ENCODE peak calls at places on chromosomes 11 and 22, in four cellular contexts. W is upper lobe of left lung, R is transverse colon, G is K562. D is an unnamed sample.

GRCh38 chr11:71215372-71215965 is 36.9 kb downstream of the SHANK2 start:
- DNase-seq in G (no peak), W (no peak), R (no peak), D (peak; percentile 41)

GRCh38 chr11:65181569-65182257 is at the start of gene CAPN1:
- DNase-seq in R (peak; percentile 91), W (peak; percentile 83), G (peak; percentile 96), D (peak; percentile 90)

GRCh38 chr11:7905961-7906429 is 25.1 kb downstream of the OR10A6 start:
- DNase-seq in G (no peak), W (peak; percentile 56), R (no peak), D (no peak)

GRCh38 chr11:132901638-132902610 is 630.4 kb downstream of the OPCML start:
- DNase-seq in W (no peak), R (no peak), G (no peak), D (no peak)

GRCh38 chr11:62352355-62353336 is 15.4 kb downstream of the ASRGL1 start:
- DNase-seq in R (no peak), G (no peak), W (no peak), D (no peak)

GRCh38 chr11:130371004-130371590 is 56.4 kb upstream of the ZBTB44 start:
- DNase-seq in G (peak; percentile 15), R (no peak), W (no peak), D (no peak)

GRCh38 chr22:16965083-16965482 is 42.9 kb downstream of the GAB4 start:
- DNase-seq in W (no peak), R (no peak), G (no peak), D (no peak)

GRCh38 chr11:64649304-64649703 is 58.3 kb downstream of the SLC22A12 start:
- DNase-seq in G (peak; percentile 70), W (no peak), R (no peak), D (no peak)

GRCh38 chr11:96213500-96213899 is 129.5 kb downstream of the MAML2 start:
- DNase-seq in R (no peak), W (no peak), G (peak; percentile 47), D (no peak)

GRCh38 chr11:110059706-110060430 is 33.3 kb upstream of the ZC3H12C start:
- DNase-seq in R (no peak), W (no peak), G (no peak), D (no peak)

GRCh38 chr11:115284766-115285165 is 219.4 kb downstream of the CADM1 start:
- DNase-seq in W (no peak), R (no peak), G (no peak), D (no peak)

GRCh38 chr11:112724194-112724790 is 236.9 kb upstream of the NCAM1 start:
- DNase-seq in W (no peak), G (no peak), R (no peak), D (no peak)

GRCh38 chr11:86724137-86724536 is 51.7 kb upstream of the ME3 start:
- DNase-seq in R (no peak), W (no peak), G (no peak), D (no peak)

GRCh38 chr11:128630367-128631230 is 43.2 kb upstream of the ETS1 start:
- DNase-seq in W (peak; percentile 87), G (peak; percentile 71), R (peak; percentile 94), D (peak; percentile 94)

GRCh38 chr11:116432301-116432700 is 340.5 kb downstream of the BUD13 start:
- DNase-seq in W (no peak), R (no peak), G (no peak), D (no peak)

GRCh38 chr11:6755303-6755952 is 16.3 kb downstream of the OR2AG2 start:
- DNase-seq in W (no peak), R (peak; percentile 10), G (peak; percentile 56), D (no peak)

GRCh38 chr11:94543695-94544581 is at the start of gene FUT4:
- DNase-seq in G (peak; percentile 84), R (peak; percentile 95), W (peak; percentile 93), D (peak; percentile 93)

GRCh38 chr11:57476883-57477506 is 16.7 kb downstream of the RTN4RL2 start:
- DNase-seq in G (no peak), W (peak; percentile 68), R (peak; percentile 59), D (no peak)

GRCh38 chr11:126501641-126502040 is 146.2 kb downstream of the ST3GAL4 start:
- DNase-seq in W (no peak), R (no peak), G (no peak), D (peak; percentile 36)

GRCh38 chr22:31750365-31751284 is 693 bp upstream of the PRR14L start:
- DNase-seq in W (no peak), R (no peak), G (no peak), D (no peak)

GRCh38 chr11:27462543-27462942 is 10.0 kb downstream of the LGR4 start:
- DNase-seq in R (no peak), G (peak; percentile 30), W (no peak), D (no peak)

GRCh38 chr11:18987454-18988231 is 48.4 kb upstream of the MRGPRX1 start:
- DNase-seq in R (no peak), W (no peak), G (no peak), D (no peak)

GRCh38 chr11:126404367-126404766 is 48.9 kb downstream of the ST3GAL4 start:
- DNase-seq in G (no peak), R (no peak), W (no peak), D (no peak)

GRCh38 chr22:45064313-45065268 is 54.8 kb upstream of the PHF21B start:
- DNase-seq in W (no peak), G (peak; percentile 20), R (no peak), D (no peak)

GRCh38 chr11:75249704-75250103 is 9.1 kb downstream of the TPBGL start:
- DNase-seq in G (no peak), W (peak; percentile 14), R (no peak), D (no peak)

GRCh38 chr11:10441652-10442503 is 13.2 kb upstream of the AMPD3 start:
- DNase-seq in W (no peak), G (no peak), R (no peak), D (no peak)

GRCh38 chr11:2802389-2803185 is 83.0 kb downstream of the CDKN1C start:
- DNase-seq in R (peak; percentile 4), W (peak; percentile 9), G (no peak), D (peak; percentile 42)

GRCh38 chr11:128852327-128853023 is 14.6 kb downstream of the KCNJ1 start:
- DNase-seq in W (peak; percentile 43), G (no peak), R (no peak), D (peak; percentile 21)

GRCh38 chr11:73566422-73566821 is 31.5 kb downstream of the FAM168A start:
- DNase-seq in R (no peak), G (no peak), W (no peak), D (no peak)

GRCh38 chr11:831132-831864 is 1.5 kb upstream of the CD151 start:
- DNase-seq in R (no peak), W (no peak), G (no peak), D (no peak)

GRCh38 chr11:12692238-12693074 is 18.2 kb downstream of the TEAD1 start:
- DNase-seq in R (peak; percentile 92), G (peak; percentile 56), W (peak; percentile 88), D (peak; percentile 97)

GRCh38 chr11:84091212-84091986 is 805.2 kb upstream of the CCDC90B start:
- DNase-seq in G (no peak), W (no peak), R (no peak), D (no peak)

GRCh38 chr11:84089072-84090057 is 803.2 kb upstream of the CCDC90B start:
- DNase-seq in G (no peak), R (no peak), W (no peak), D (no peak)
- TF ChIP-seq EP300 in G (no peak), R (no peak), W (no peak), D (no peak)

DNA sequence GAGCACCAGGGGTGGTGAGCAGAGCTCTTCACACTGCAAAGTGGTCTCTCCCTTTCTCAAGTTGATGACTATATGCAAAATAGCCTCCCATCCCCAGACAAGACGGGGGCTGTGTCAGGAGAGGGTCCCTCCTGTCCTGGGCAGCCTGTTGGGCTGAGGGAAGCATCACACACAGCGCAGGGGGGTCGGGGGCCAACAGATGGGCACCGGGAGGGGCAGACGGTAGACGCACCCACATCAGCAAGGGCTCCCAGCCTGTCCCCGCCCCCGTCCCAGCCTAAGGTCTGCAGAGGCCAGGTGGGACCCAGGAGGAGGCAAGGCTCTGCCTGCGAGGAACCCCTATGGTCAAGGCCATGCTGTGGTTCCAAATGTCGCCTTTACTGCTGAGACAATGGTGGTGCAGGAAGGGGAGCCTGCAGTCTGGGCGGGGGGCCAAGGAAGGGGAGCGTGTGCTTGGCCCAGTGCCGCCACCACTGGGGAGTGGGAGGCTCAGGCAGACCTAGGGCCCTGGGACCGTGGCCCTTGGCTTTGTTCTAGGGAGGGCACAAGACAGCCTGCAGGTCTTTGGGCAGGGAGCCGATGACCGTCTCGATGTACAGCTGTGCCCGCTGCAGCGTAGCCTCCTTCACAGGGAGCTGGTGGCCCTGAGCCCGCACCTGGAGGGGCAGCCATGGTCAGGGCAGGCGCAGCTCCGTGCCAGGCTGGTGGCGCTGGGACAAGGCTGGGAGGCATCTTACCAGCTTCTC is 4.3 kb upstream of the PLXNB2 start:
- DNase-seq in W (no peak), G (no peak), R (no peak), D (peak; percentile 59)
- TF ChIP-seq POLR2AphosphoS5 in W (no peak), G (no peak), R (no peak), D (no peak)

GRCh38 chr11:46700251-46701077 is at the start of the genes ARHGAP1 and ZNF408:
- DNase-seq in G (peak; percentile 95), W (peak; percentile 98), R (peak; percentile 100), D (peak; percentile 99)
- TF ChIP-seq POLR2A in G (peak; percentile 91), W (peak; percentile 89), R (peak; percentile 97), D (peak; percentile 87)

DNA sequence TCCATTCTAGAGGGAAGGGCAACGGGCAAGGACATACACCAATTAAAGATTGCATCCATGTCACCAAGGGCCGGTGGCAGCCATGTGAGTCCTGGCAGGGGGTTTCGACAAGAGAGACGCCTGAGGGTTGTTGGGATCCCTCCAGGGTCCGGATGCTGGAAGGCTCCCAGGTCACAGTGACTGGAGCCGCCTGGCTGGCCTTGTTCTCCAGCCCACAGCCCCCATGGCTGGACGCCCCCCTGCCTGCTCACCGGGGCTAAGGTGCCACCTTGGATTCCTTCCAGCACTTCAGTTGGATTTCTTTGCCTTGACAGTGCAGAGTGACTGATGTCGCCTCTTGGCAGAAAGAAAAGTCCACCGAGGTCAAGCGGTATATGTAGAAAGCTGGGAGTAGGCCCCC is 42.6 kb downstream of the ANO1 start:
- DNase-seq in W (no peak), G (no peak), R (no peak), D (no peak)
- TF ChIP-seq EP300 in W (no peak), G (no peak), R (no peak), D (no peak)

GRCh38 chr11:33706961-33707360 is 6.3 kb upstream of the C11orf91 start:
- DNase-seq in R (no peak), W (no peak), G (no peak), D (no peak)

GRCh38 chr11:33703771-33704170 is 3.1 kb upstream of the C11orf91 start:
- DNase-seq in R (no peak), W (peak; percentile 82), G (no peak), D (no peak)

GRCh38 chr11:33704240-33705002 is 3.8 kb upstream of the C11orf91 start:
- DNase-seq in W (no peak), R (no peak), G (no peak), D (no peak)

GRCh38 chr11:33708970-33709369 is 8.3 kb upstream of the C11orf91 start:
- DNase-seq in W (no peak), G (no peak), R (no peak), D (no peak)

DNA sequence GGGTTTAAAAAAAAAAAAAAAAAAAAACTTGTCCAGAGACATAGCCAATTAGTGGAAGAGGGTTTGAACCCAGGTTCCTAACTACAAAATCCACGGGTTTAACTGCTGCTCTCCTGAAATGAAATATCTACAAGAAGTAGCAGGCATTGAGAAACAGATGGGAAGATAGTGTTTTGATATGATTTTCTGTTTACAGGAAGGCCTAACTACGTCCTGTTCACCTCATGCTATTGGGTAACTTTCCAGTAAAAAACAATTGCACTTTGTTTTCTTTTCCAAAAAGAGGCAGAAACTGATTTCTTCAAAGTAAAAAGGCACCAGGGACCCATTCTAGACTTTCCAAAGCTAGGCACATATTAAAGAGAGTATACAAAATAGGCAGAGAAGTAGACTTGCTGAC is 5.9 kb upstream of the C11orf91 start:
- DNase-seq in G (no peak), R (no peak), W (no peak), D (no peak)
- TF ChIP-seq POLR2AphosphoS5 in G (no peak), R (no peak), W (no peak), D (peak; percentile 20)